ENCODE peak calls at places on chromosomes 11 and 22, in seven cellular contexts. L, H, E, J, D, N and Y are unnamed samples.

GRCh38 chr11:9838229-9838628 is 174.4 kb downstream of the SWAP70 start:
- DNase-seq in J (no peak), N (no peak), H (no peak), E (no peak), L (no peak), D (no peak), Y (no peak)

GRCh38 chr11:19951558-19952083 is 208.7 kb downstream of the DBX1 start:
- DNase-seq in E (no peak), J (no peak), N (no peak), D (no peak), H (peak; percentile 68), L (peak; percentile 32), Y (no peak)

GRCh38 chr22:50581950-50582561 is 593 bp downstream of the CHKB start:
- DNase-seq in J (no peak), N (no peak), L (no peak), H (no peak), D (no peak), E (no peak), Y (peak; percentile 77)

GRCh38 chr11:2694995-2695939 is 4.5 kb downstream of the KCNQ1OT1 start:
- DNase-seq in H (no peak), J (no peak), N (peak; percentile 40), E (peak; percentile 20), D (no peak), L (no peak), Y (peak; percentile 28)

GRCh38 chr11:104443387-104443786 is 279.4 kb upstream of the PDGFD start:
- DNase-seq in L (no peak), N (no peak), D (no peak), H (no peak), J (no peak), E (no peak), Y (no peak)

GRCh38 chr11:116931206-116931953 is 94.0 kb upstream of the APOA1 start:
- DNase-seq in L (no peak), N (no peak), D (no peak), E (peak; percentile 67), H (peak; percentile 45), J (no peak), Y (no peak)

GRCh38 chr11:2156416-2157182 is 4.4 kb downstream of the INS start:
- DNase-seq in E (peak; percentile 80), J (no peak), N (peak; percentile 89), L (no peak), H (peak; percentile 64), D (peak; percentile 85), Y (no peak)

GRCh38 chr22:24434472-24435322 is 7.3 kb downstream of the ADORA2A start:
- DNase-seq in D (peak; percentile 51), N (peak; percentile 92), L (no peak), H (no peak), E (peak; percentile 74), J (no peak), Y (peak; percentile 68)

GRCh38 chr22:42443240-42444059 is 11.2 kb upstream of the NFAM1 start:
- DNase-seq in H (no peak), E (no peak), L (no peak), J (no peak), N (no peak), D (no peak), Y (no peak)

GRCh38 chr11:108218912-108219783 is 3.3 kb downstream of the NPAT start:
- DNase-seq in E (no peak), L (no peak), N (no peak), J (no peak), H (peak; percentile 57), D (no peak), Y (no peak)

GRCh38 chr22:18060646-18061620 is 16.9 kb upstream of the PEX26 start:
- DNase-seq in E (no peak), N (peak; percentile 68), H (no peak), L (no peak), D (no peak), J (no peak), Y (no peak)

GRCh38 chr22:49693848-49694247 is 133.8 kb downstream of the BRD1 start:
- DNase-seq in E (no peak), J (no peak), L (no peak), N (no peak), D (peak; percentile 16), H (no peak), Y (no peak)

GRCh38 chr22:45200862-45201511 is 37.3 kb downstream of the NUP50 start:
- DNase-seq in E (no peak), L (no peak), J (no peak), H (no peak), D (no peak), N (peak; percentile 41), Y (peak; percentile 53)

GRCh38 chr22:40509401-40510134 is 127.0 kb downstream of the MRTFA start:
- DNase-seq in E (no peak), D (peak; percentile 34), N (no peak), J (peak; percentile 86), H (no peak), L (no peak), Y (peak; percentile 86)

GRCh38 chr11:44997566-44997965 is 46.9 kb upstream of the TP53I11 start:
- DNase-seq in H (no peak), N (no peak), E (peak; percentile 36), D (no peak), L (no peak), J (no peak), Y (no peak)

GRCh38 chr22:32042924-32043323 is at the start of gene SLC5A1:
- DNase-seq in J (no peak), H (no peak), E (peak; percentile 71), L (no peak), N (no peak), D (peak; percentile 88), Y (no peak)

GRCh38 chr22:41551882-41552582 is 7.8 kb upstream of the POLR3H start:
- DNase-seq in H (no peak), N (no peak), E (no peak), D (no peak), L (no peak), J (no peak), Y (no peak)

GRCh38 chr11:105046898-105047579 is 1.9 kb upstream of the CARD16 start:
- DNase-seq in D (no peak), J (no peak), E (peak; percentile 63), N (no peak), H (no peak), L (no peak), Y (peak; percentile 74)

GRCh38 chr11:65652511-65653228 is 10.0 kb downstream of the RELA start:
- DNase-seq in D (peak; percentile 95), L (peak; percentile 71), N (peak; percentile 100), J (no peak), E (peak; percentile 96), H (peak; percentile 95), Y (peak; percentile 97)

GRCh38 chr11:79329561-79329960 is 111.3 kb downstream of the TENM4 start:
- DNase-seq in L (no peak), D (no peak), E (no peak), H (no peak), J (no peak), N (no peak), Y (no peak)

GRCh38 chr11:34263462-34264186 is 94.2 kb downstream of the ABTB2 start:
- DNase-seq in L (peak; percentile 99), E (no peak), D (peak; percentile 84), N (no peak), H (no peak), J (no peak), Y (peak; percentile 76)

GRCh38 chr11:124329787-124330478 is 9.9 kb upstream of the OR8D2 start:
- DNase-seq in N (no peak), J (no peak), H (no peak), L (no peak), D (no peak), E (no peak), Y (no peak)

GRCh38 chr11:128036556-128037093 is 550.7 kb downstream of the ETS1 start:
- DNase-seq in N (no peak), J (no peak), L (no peak), E (no peak), H (no peak), D (no peak), Y (no peak)

DNA sequence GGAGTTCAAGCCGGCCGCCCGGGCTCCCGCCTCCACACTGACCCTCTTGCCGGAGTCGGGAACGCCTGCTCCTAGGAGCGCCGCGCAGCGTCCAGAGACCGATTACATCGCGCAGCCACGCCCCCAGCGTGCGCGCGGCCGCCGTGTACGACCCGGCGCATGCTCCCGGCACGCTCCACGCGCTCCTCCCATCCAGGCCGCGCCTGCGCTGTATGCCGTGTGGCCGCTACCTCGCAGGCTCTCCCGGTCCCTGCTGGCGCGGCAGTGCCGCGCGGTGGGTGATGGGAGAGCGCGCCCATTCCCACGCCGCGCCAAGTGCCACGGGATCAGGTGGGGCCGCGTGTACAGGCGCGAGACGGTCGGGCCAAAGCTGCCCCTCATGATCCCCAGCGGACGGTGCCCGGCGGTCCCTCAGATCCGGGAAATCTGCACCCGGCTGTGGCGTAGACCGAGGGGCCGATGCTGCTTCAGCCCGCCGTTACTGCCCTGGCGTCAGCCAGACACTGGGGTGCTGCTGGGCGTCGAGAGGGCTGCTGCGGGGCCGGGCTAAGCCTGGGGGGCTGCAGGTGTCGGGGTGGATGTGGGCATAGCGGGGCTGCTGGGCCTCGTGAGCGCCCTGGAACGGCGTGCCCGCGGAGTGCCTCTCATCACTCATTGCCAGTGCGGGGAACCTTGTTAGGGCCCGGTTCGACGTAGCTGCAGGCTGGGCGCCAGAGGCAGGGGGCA is at the start of the genes GNB1L and RTL10:
- DNase-seq in D (peak; percentile 99), L (peak; percentile 85), H (peak; percentile 100), E (peak; percentile 96), N (peak; percentile 100), J (peak; percentile 60), Y (peak; percentile 98)
- H3K4me3 ChIP-seq in D (peak within 1 kb of the TSS; percentile 82), L (peak within 1 kb of the TSS; percentile 97), H (peak within 1 kb of the TSS; percentile 62), E (peak within 1 kb of the TSS; percentile 95), N (peak within 1 kb of the TSS; percentile 86), J (peak within 1 kb of the TSS; percentile 94), Y (peak within 1 kb of the TSS; percentile 95)

GRCh38 chr22:30182833-30183232 is 63.7 kb downstream of the LIF start:
- DNase-seq in H (no peak), E (no peak), N (no peak), J (no peak), L (no peak), D (no peak), Y (no peak)
- TF ChIP-seq POLR2AphosphoS5 in H (no peak), E (no peak), N (no peak), J (no peak), L (no peak), D (no peak), Y (no peak)

GRCh38 chr22:36123673-36124630 is 36.6 kb downstream of the APOL3 start:
- DNase-seq in L (peak; percentile 83), E (peak; percentile 96), J (peak; percentile 96), D (peak; percentile 96), H (peak; percentile 93), N (peak; percentile 98), Y (peak; percentile 98)
- H3K4me3 ChIP-seq in L (peak overlapping the region; percentile 33), E (peak overlapping the region; percentile 28), J (peak overlapping the region; percentile 23), D (peak overlapping the region; percentile 21), H (no peak overlapping the region), N (no peak overlapping the region), Y (peak overlapping the region; percentile 22)

DNA sequence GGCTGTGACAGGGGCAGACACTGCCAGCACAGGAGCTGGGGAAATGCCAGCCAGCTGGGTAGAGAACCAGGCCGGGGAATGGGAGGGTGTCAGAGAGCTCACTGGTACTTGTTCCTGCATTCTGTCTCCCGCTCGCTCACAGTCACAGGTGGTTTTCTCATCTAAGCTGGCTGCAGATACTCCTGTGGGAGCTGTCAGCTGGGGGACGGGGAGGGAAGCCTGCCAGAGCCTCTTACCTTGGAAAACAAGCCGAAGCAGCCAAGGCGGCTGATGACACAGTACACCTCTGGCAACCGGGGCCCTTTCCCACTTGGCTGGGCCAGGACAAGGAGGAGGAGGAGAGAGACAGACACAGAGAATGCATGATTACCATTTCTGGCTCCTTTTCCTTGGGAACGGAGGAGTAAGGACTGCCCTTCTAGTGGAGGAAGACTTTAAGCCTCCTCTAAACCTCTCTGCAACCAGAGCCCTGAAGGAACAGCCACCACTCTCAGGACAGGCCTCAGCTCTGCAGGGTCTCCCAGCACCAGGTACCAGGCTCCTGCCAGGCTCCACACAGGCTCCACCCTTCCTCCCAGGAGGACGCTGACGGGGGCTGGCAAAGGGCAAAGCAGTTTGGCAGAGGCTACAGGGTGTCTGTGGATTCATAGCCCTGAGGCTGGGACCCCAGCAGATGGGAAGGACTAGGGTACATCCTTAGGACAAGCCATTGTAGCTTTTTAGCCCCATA is 25.1 kb downstream of the RPL27A start:
- DNase-seq in J (no peak), H (no peak), E (no peak), L (no peak), N (no peak), D (no peak), Y (peak; percentile 99)
- TF ChIP-seq POLR2AphosphoS5 in J (no peak), H (no peak), E (no peak), L (no peak), N (no peak), D (peak; percentile 27), Y (peak; percentile 77)